ENCODE peak calls at places on chromosomes 2 and 18, in six cellular contexts. One of them, this sample, is unnamed.
A peak's percentile ranks its signal among the peaks of the same experiment; 100 is the strongest.

GRCh38 chr2:239569401-239570090 is 168.7 kb upstream of the HDAC4 start:
- DNase-seq in fibroblast of villous mesenchyme: no peak
- DNase-seq in mucosa of descending colon: no peak
- DNase-seq in hippocampal formation: no peak
- DNase-seq in HFFc6: no peak
- DNase-seq in A549: peak; percentile 8
- DNase-seq in this sample: no peak

GRCh38 chr2:149597050-149598013 is 9.8 kb upstream of the MMADHC start:
- DNase-seq in HFFc6: peak; percentile 92
- DNase-seq in mucosa of descending colon: peak; percentile 57
- DNase-seq in A549: peak; percentile 35
- DNase-seq in fibroblast of villous mesenchyme: peak; percentile 90
- DNase-seq in hippocampal formation: peak; percentile 81
- DNase-seq in this sample: peak; percentile 73

GRCh38 chr2:182456784-182457183 is 29.9 kb upstream of the PDE1A start:
- DNase-seq in A549: no peak
- DNase-seq in fibroblast of villous mesenchyme: peak; percentile 67
- DNase-seq in HFFc6: peak; percentile 44
- DNase-seq in mucosa of descending colon: no peak
- DNase-seq in hippocampal formation: no peak
- DNase-seq in this sample: no peak

GRCh38 chr2:197001921-197002320 is 75.4 kb upstream of the PGAP1 start:
- DNase-seq in mucosa of descending colon: no peak
- DNase-seq in hippocampal formation: no peak
- DNase-seq in HFFc6: no peak
- DNase-seq in fibroblast of villous mesenchyme: no peak
- DNase-seq in A549: no peak
- DNase-seq in this sample: no peak

GRCh38 chr2:85523906-85524566 is 14.9 kb upstream of the MAT2A start:
- DNase-seq in HFFc6: no peak
- DNase-seq in mucosa of descending colon: no peak
- DNase-seq in A549: no peak
- DNase-seq in hippocampal formation: no peak
- DNase-seq in fibroblast of villous mesenchyme: peak; percentile 67
- DNase-seq in this sample: peak; percentile 6

GRCh38 chr2:109284816-109285215 is 155.8 kb downstream of the SH3RF3 start:
- DNase-seq in fibroblast of villous mesenchyme: peak; percentile 77
- DNase-seq in A549: no peak
- DNase-seq in hippocampal formation: no peak
- DNase-seq in mucosa of descending colon: peak; percentile 18
- DNase-seq in HFFc6: no peak
- DNase-seq in this sample: no peak

GRCh38 chr18:48034651-48035555 is 104.4 kb upstream of the SMAD2 start:
- DNase-seq in hippocampal formation: no peak
- DNase-seq in HFFc6: no peak
- DNase-seq in A549: no peak
- DNase-seq in mucosa of descending colon: no peak
- DNase-seq in fibroblast of villous mesenchyme: no peak
- DNase-seq in this sample: no peak

GRCh38 chr2:45743531-45744391 is 92.3 kb downstream of the PRKCE start:
- DNase-seq in mucosa of descending colon: peak; percentile 46
- DNase-seq in A549: no peak
- DNase-seq in hippocampal formation: no peak
- DNase-seq in HFFc6: peak; percentile 45
- DNase-seq in fibroblast of villous mesenchyme: peak; percentile 94
- DNase-seq in this sample: no peak

GRCh38 chr18:57397440-57397839 is 37.7 kb upstream of the ONECUT2 start:
- DNase-seq in hippocampal formation: no peak
- DNase-seq in mucosa of descending colon: no peak
- DNase-seq in HFFc6: peak; percentile 66
- DNase-seq in fibroblast of villous mesenchyme: no peak
- DNase-seq in A549: no peak
- DNase-seq in this sample: peak; percentile 2

GRCh38 chr18:26981373-26982082 is 116.0 kb upstream of the AQP4 start:
- DNase-seq in fibroblast of villous mesenchyme: no peak
- DNase-seq in hippocampal formation: no peak
- DNase-seq in A549: no peak
- DNase-seq in HFFc6: no peak
- DNase-seq in mucosa of descending colon: no peak
- DNase-seq in this sample: no peak

GRCh38 chr2:70716131-70716766 is 51.8 kb downstream of the ADD2 start:
- DNase-seq in mucosa of descending colon: no peak
- DNase-seq in hippocampal formation: no peak
- DNase-seq in A549: no peak
- DNase-seq in HFFc6: no peak
- DNase-seq in fibroblast of villous mesenchyme: no peak
- DNase-seq in this sample: no peak

GRCh38 chr2:10520154-10520553 is 72.0 kb upstream of the ODC1 start:
- DNase-seq in HFFc6: no peak
- DNase-seq in mucosa of descending colon: no peak
- DNase-seq in A549: no peak
- DNase-seq in hippocampal formation: no peak
- DNase-seq in fibroblast of villous mesenchyme: no peak
- DNase-seq in this sample: no peak

GRCh38 chr2:227106845-227107759 is 56.9 kb downstream of the COL4A4 start:
- DNase-seq in HFFc6: peak; percentile 63
- DNase-seq in mucosa of descending colon: peak; percentile 72
- DNase-seq in fibroblast of villous mesenchyme: peak; percentile 76
- DNase-seq in hippocampal formation: peak; percentile 33
- DNase-seq in A549: peak; percentile 42
- DNase-seq in this sample: no peak

GRCh38 chr18:23992119-23992940 is 22.2 kb upstream of the TTC39C start:
- DNase-seq in HFFc6: no peak
- DNase-seq in fibroblast of villous mesenchyme: no peak
- DNase-seq in mucosa of descending colon: no peak
- DNase-seq in A549: no peak
- DNase-seq in hippocampal formation: no peak
- DNase-seq in this sample: no peak

GRCh38 chr2:200765995-200766660 is 45.6 kb upstream of the BZW1 start:
- DNase-seq in hippocampal formation: no peak
- DNase-seq in fibroblast of villous mesenchyme: no peak
- DNase-seq in mucosa of descending colon: no peak
- DNase-seq in HFFc6: no peak
- DNase-seq in A549: no peak
- DNase-seq in this sample: no peak

GRCh38 chr18:66167829-66168463 is 417.1 kb downstream of the CDH7 start:
- DNase-seq in HFFc6: no peak
- DNase-seq in hippocampal formation: no peak
- DNase-seq in A549: no peak
- DNase-seq in mucosa of descending colon: no peak
- DNase-seq in fibroblast of villous mesenchyme: no peak
- DNase-seq in this sample: no peak

GRCh38 chr2:25301453-25302352 is 40.0 kb downstream of the DNMT3A start:
- DNase-seq in A549: no peak
- DNase-seq in mucosa of descending colon: no peak
- DNase-seq in fibroblast of villous mesenchyme: peak; percentile 52
- DNase-seq in HFFc6: peak; percentile 72
- DNase-seq in hippocampal formation: no peak
- DNase-seq in this sample: no peak

GRCh38 chr2:174802459-174802858 is 38.2 kb upstream of the CHRNA1 start:
- DNase-seq in A549: no peak
- DNase-seq in hippocampal formation: no peak
- DNase-seq in HFFc6: peak; percentile 72
- DNase-seq in fibroblast of villous mesenchyme: no peak
- DNase-seq in mucosa of descending colon: no peak
- DNase-seq in this sample: no peak

GRCh38 chr2:27379840-27380625 is 501 bp downstream of the ZNF513 start:
- DNase-seq in fibroblast of villous mesenchyme: peak; percentile 68
- DNase-seq in A549: no peak
- DNase-seq in hippocampal formation: peak; percentile 48
- DNase-seq in mucosa of descending colon: peak; percentile 75
- DNase-seq in HFFc6: peak; percentile 33
- DNase-seq in this sample: peak; percentile 84

GRCh38 chr2:231347081-231347480 is 48.4 kb upstream of the B3GNT7 start:
- DNase-seq in hippocampal formation: no peak
- DNase-seq in A549: no peak
- DNase-seq in HFFc6: no peak
- DNase-seq in fibroblast of villous mesenchyme: peak; percentile 16
- DNase-seq in mucosa of descending colon: peak; percentile 55
- DNase-seq in this sample: peak; percentile 50